ENCODE peak calls at places on chromosomes 1 and 21, in nine cellular contexts. C is suprapubic skin, G is upper lobe of left lung, F is HCT116, K is breast epithelium, S is spleen, Q is transverse colon, N is HepG2, L is endothelial cell of umbilical vein. W is an unnamed sample.

GRCh38 chr1:31855038-31855845 is 39.4 kb upstream of the SPOCD1 start:
- DNase-seq in C (no peak), G (no peak), F (no peak), K (no peak), S (no peak), Q (no peak), N (peak; percentile 45), L (no peak), W (no peak)

GRCh38 chr1:67053535-67053784 is 488 bp downstream of the SLC35D1 start:
- DNase-seq in C (peak; percentile 72), G (peak; percentile 36), F (no peak), K (peak; percentile 29), S (no peak), Q (peak; percentile 79), N (peak; percentile 54), L (no peak), W (peak; percentile 48)

GRCh38 chr1:204307334-204307883 is 52.3 kb downstream of the PLEKHA6 start:
- DNase-seq in C (no peak), G (peak; percentile 67), F (no peak), K (no peak), S (no peak), Q (no peak), N (no peak), L (no peak), W (peak; percentile 83)

GRCh38 chr21:9008636-9009035 is 1512.7 kb upstream of the TPTE start:
- DNase-seq in C (no peak), G (no peak), F (no peak), K (no peak), S (no peak), Q (no peak), N (no peak), L (peak; percentile 11), W (no peak)

GRCh38 chr1:153750026-153750995 is 22.5 kb downstream of the INTS3 start:
- DNase-seq in C (no peak), G (peak; percentile 79), F (no peak), K (no peak), S (no peak), Q (no peak), N (no peak), L (peak; percentile 32), W (no peak)

GRCh38 chr1:7564097-7564496 is 207.0 kb upstream of the VAMP3 start:
- DNase-seq in C (no peak), G (no peak), F (no peak), K (no peak), S (peak; percentile 35), Q (no peak), N (no peak), L (no peak), W (no peak)

GRCh38 chr1:195717651-195718050 is 890.6 kb downstream of the KCNT2 start:
- DNase-seq in C (no peak), G (no peak), F (peak; percentile 6), K (no peak), S (no peak), Q (no peak), N (no peak), L (no peak), W (no peak)

GRCh38 chr1:201502511-201502857 is 4.4 kb downstream of the CSRP1 start:
- DNase-seq in C (no peak), G (no peak), F (no peak), K (peak; percentile 18), S (peak; percentile 16), Q (no peak), N (no peak), L (no peak), W (no peak)

GRCh38 chr1:81702903-81703302 is 97.8 kb upstream of the ADGRL2 start:
- DNase-seq in C (no peak), G (no peak), F (no peak), K (no peak), S (no peak), Q (no peak), N (no peak), L (peak; percentile 96), W (no peak)

GRCh38 chr1:201506092-201506491 is 831 bp downstream of the CSRP1 start:
- DNase-seq in C (no peak), G (no peak), F (no peak), K (no peak), S (no peak), Q (no peak), N (no peak), L (peak; percentile 36), W (no peak)

GRCh38 chr1:109823543-109824348 is 60.0 kb upstream of the EPS8L3 start:
- DNase-seq in C (no peak), G (peak; percentile 59), F (no peak), K (no peak), S (peak; percentile 79), Q (no peak), N (peak; percentile 78), L (no peak), W (no peak)

GRCh38 chr1:243784506-243784905 is 65.5 kb downstream of the AKT3 start:
- DNase-seq in C (no peak), G (no peak), F (no peak), K (no peak), S (no peak), Q (no peak), N (no peak), L (no peak), W (no peak)

GRCh38 chr21:44700101-44701022 is 3.4 kb downstream of the KRTAP10-12 start:
- DNase-seq in C (no peak), G (no peak), F (no peak), K (peak; percentile 2), S (no peak), Q (no peak), N (peak; percentile 32), L (no peak), W (no peak)

GRCh38 chr1:109671067-109671466 is 3.2 kb downstream of the GSTM2 start:
- DNase-seq in C (no peak), G (no peak), F (no peak), K (no peak), S (no peak), Q (peak; percentile 17), N (no peak), L (peak; percentile 0), W (no peak)

DNA sequence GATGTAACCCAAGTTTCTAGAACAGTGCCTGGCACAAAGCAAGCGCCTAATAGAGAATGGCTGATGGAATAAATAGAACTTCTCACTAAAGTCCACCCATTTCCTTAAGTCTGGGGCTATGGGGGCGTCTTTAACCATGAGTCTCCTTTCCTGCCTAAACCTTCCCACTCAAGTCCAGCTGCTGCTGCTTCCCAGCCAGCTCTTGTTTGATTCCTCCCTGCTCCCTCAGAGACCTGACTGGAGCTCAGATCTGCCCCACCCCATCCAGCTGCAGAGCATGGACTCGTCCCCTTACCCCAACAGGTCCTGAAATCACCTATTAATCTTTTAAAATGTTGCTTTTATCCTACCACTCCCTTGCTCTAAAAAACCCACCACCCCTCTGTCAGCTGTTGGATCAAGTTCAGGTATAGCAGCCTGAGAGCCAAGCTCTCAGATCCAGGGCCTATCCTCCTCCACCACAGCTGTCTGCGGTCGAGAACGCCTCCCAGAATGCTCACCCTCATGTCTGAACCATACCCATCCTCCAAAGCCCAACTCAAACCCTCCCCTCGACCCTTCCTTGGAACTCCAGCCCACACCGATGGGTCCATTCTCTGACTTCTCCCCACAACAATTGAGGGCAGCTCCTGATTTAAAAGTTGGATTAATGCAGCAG is 12.8 kb upstream of the GALNT2 start:
- DNase-seq in C (no peak), G (no peak), F (no peak), K (no peak), S (no peak), Q (no peak), N (no peak), L (no peak), W (no peak)
- TF ChIP-seq POLR2AphosphoS5 in C (no peak), G (no peak), F (no peak), K (no peak), S (no peak), Q (no peak), N (no peak), L (no peak), W (no peak)

GRCh38 chr1:19390166-19390850 is 78.2 kb downstream of the SLC66A1 start:
- DNase-seq in C (no peak), G (no peak), F (no peak), K (no peak), S (peak; percentile 63), Q (no peak), N (no peak), L (no peak), W (no peak)

GRCh38 chr1:19391596-19391981 is 79.5 kb downstream of the SLC66A1 start:
- DNase-seq in C (no peak), G (no peak), F (no peak), K (no peak), S (peak; percentile 74), Q (no peak), N (no peak), L (no peak), W (no peak)

GRCh38 chr1:19392221-19392620 is 80.1 kb downstream of the SLC66A1 start:
- DNase-seq in C (no peak), G (no peak), F (no peak), K (no peak), S (peak; percentile 61), Q (no peak), N (no peak), L (no peak), W (no peak)

GRCh38 chr1:19393051-19393450 is 80.9 kb downstream of the SLC66A1 start:
- DNase-seq in C (no peak), G (no peak), F (no peak), K (no peak), S (peak; percentile 84), Q (no peak), N (no peak), L (no peak), W (no peak)

GRCh38 chr1:19390901-19391595 is 78.9 kb downstream of the SLC66A1 start:
- DNase-seq in C (peak; percentile 84), G (peak; percentile 41), F (peak; percentile 7), K (peak; percentile 57), S (peak; percentile 79), Q (peak; percentile 71), N (no peak), L (peak; percentile 82), W (peak; percentile 63)
- H3K4me1 ChIP-seq in C (peaks cover 77% of the 10 kb centered on the region), G (peaks cover 40% of the 10 kb centered on the region), F (no peaks in the 10 kb centered on the region), K (peaks cover 12% of the 10 kb centered on the region), S (peaks cover 91% of the 10 kb centered on the region), Q (peaks cover 75% of the 10 kb centered on the region), N (peaks cover 58% of the 10 kb centered on the region), L (peaks cover 21% of the 10 kb centered on the region), W (peaks cover 23% of the 10 kb centered on the region)

DNA sequence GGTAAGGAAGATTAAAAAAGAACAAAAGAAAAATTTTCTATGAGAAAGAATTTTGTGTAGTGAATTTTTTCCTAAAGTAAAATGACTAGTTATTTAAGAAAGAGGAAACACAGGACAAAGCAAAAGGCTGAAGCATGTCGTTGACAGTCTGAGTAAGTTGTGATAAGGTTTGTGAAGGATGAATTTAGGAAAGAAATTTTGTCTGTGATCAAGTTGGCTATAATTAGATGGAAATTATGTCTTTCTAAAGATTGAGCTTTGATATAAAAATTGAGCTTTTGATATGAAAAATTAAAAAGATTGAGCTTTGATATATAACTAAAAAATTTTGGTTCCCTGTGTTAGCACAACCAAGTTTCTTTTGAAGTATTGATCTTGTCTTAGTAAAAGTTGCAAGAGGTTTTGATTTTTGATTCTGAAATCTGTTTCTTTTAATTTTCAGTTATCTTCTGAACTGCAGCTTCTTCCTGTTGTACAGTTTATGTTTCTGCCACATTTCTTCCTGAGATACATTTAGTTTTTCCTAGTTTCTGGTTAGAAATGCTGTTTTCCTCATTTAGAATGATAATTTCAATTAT is 101.7 kb upstream of the KIAA0040 start:
- DNase-seq in C (no peak), G (no peak), F (no peak), K (no peak), S (no peak), Q (no peak), N (no peak), L (no peak), W (no peak)
- TF ChIP-seq POLR2AphosphoS5 in C (no peak), G (no peak), F (no peak), K (no peak), S (no peak), Q (no peak), N (no peak), L (no peak), W (no peak)

GRCh38 chr1:11684070-11684469 is 3.1 kb upstream of the MAD2L2 start:
- DNase-seq in C (no peak), G (no peak), F (no peak), K (no peak), S (no peak), Q (no peak), N (no peak), L (no peak), W (no peak)
- H3K4me1 ChIP-seq in C (peaks cover 25% of the 10 kb centered on the region), G (peaks cover 15% of the 10 kb centered on the region), F (peaks cover 24% of the 10 kb centered on the region), K (no peaks in the 10 kb centered on the region), S (peaks cover 23% of the 10 kb centered on the region), Q (peaks cover 18% of the 10 kb centered on the region), N (peaks cover 23% of the 10 kb centered on the region), L (peaks cover 7% of the 10 kb centered on the region), W (peaks cover 6% of the 10 kb centered on the region)